ENCODE peak calls at places on chromosomes 6 and 20, in nine cellular contexts. E is iris pigment epithelial cell; X is NCI-H748 treated with DMSO at 0.1 percent for 48 hours; M is mesenchymal stem cell; A is fibroblast of lung; G is progenitor cell of endocrine pancreas; U is upper lobe of left lung; V is CD4-positive, alpha-beta T cell; W is SJSA1. T is an unnamed sample.

GRCh38 chr6:135673671-135674309 is 176.2 kb upstream of the AHI1 start:
- DNase-seq in E (peak; percentile 38), X (no peak), M (no peak), A (peak; percentile 94), G (no peak), U (no peak), V (no peak), W (no peak), T (no peak)

GRCh38 chr20:57470212-57470522 is 54.8 kb downstream of the CTCFL start:
- DNase-seq in E (no peak), X (no peak), M (no peak), A (no peak), G (no peak), U (no peak), V (no peak), W (no peak), T (no peak)

GRCh38 chr20:25191689-25192088 is 3.8 kb upstream of the ENTPD6 start:
- DNase-seq in E (no peak), X (no peak), M (no peak), A (no peak), G (no peak), U (no peak), V (no peak), W (no peak), T (no peak)

GRCh38 chr6:144262470-144263369 is 22.4 kb upstream of the UTRN start:
- DNase-seq in E (no peak), X (no peak), M (no peak), A (no peak), G (no peak), U (no peak), V (peak; percentile 8), W (no peak), T (no peak)

GRCh38 chr6:155527443-155527842 is 71.8 kb upstream of the NOX3 start:
- DNase-seq in E (peak; percentile 25), X (no peak), M (no peak), A (no peak), G (no peak), U (no peak), V (no peak), W (no peak), T (no peak)

GRCh38 chr6:147879031-147879430 is 370.5 kb downstream of the SAMD5 start:
- DNase-seq in E (no peak), X (no peak), M (no peak), A (no peak), G (no peak), U (no peak), V (no peak), W (no peak), T (no peak)

GRCh38 chr6:7974932-7975763 is 64.6 kb upstream of the TXNDC5 start:
- DNase-seq in E (peak; percentile 97), X (no peak), M (peak; percentile 88), A (peak; percentile 89), G (no peak), U (no peak), V (no peak), W (peak; percentile 97), T (peak; percentile 80)

GRCh38 chr20:61968036-61968810 is 97.5 kb downstream of the TAF4 start:
- DNase-seq in E (no peak), X (no peak), M (no peak), A (no peak), G (no peak), U (no peak), V (no peak), W (no peak), T (no peak)

GRCh38 chr6:159594750-159595117 is 98.3 kb downstream of the SOD2 start:
- DNase-seq in E (peak; percentile 67), X (no peak), M (peak; percentile 2), A (peak; percentile 73), G (no peak), U (no peak), V (no peak), W (no peak), T (no peak)

GRCh38 chr6:147506704-147507114 is 1.8 kb upstream of the SAMD5 start:
- DNase-seq in E (peak; percentile 58), X (peak; percentile 54), M (peak; percentile 59), A (peak; percentile 58), G (peak; percentile 75), U (peak; percentile 93), V (no peak), W (peak; percentile 80), T (peak; percentile 49)

GRCh38 chr20:7843613-7844012 is 96.6 kb downstream of the HAO1 start:
- DNase-seq in E (peak; percentile 74), X (no peak), M (peak; percentile 68), A (peak; percentile 76), G (no peak), U (no peak), V (no peak), W (no peak), T (no peak)

GRCh38 chr6:28355743-28356665 is 6.3 kb downstream of the ZKSCAN3 start:
- DNase-seq in E (peak; percentile 93), X (peak; percentile 90), M (peak; percentile 93), A (peak; percentile 92), G (peak; percentile 46), U (no peak), V (peak; percentile 28), W (peak; percentile 81), T (peak; percentile 62)

GRCh38 chr20:60213126-60213893 is 255.1 kb downstream of the CDH26 start:
- DNase-seq in E (no peak), X (no peak), M (no peak), A (no peak), G (no peak), U (no peak), V (no peak), W (no peak), T (no peak)

GRCh38 chr6:15993716-15994228 is 135.1 kb upstream of the MYLIP start:
- DNase-seq in E (no peak), X (no peak), M (no peak), A (no peak), G (no peak), U (no peak), V (no peak), W (no peak), T (no peak)

T was measured in T1000.